ENCODE peak calls at places on chromosomes 7 and 10, in six cellular contexts. One of them, this sample, is unnamed.
A peak's percentile ranks its signal among the peaks of the same experiment; 100 is the strongest.

GRCh38 chr10:76129213-76129612 is 697.8 kb downstream of the LRMDA start:
- DNase-seq in neural progenitor cell: no peak
- DNase-seq in Peyer's patch: no peak
- DNase-seq in transverse colon: no peak
- DNase-seq in astrocyte: no peak
- DNase-seq in BE2C: no peak
- DNase-seq in this sample: no peak

GRCh38 chr10:131889755-131890154 is 11.1 kb upstream of the PPP2R2D start:
- DNase-seq in neural progenitor cell: no peak
- DNase-seq in Peyer's patch: no peak
- DNase-seq in transverse colon: no peak
- DNase-seq in astrocyte: no peak
- DNase-seq in BE2C: no peak
- DNase-seq in this sample: no peak

GRCh38 chr7:26191233-26191973 is 9.1 kb downstream of the HNRNPA2B1 start:
- DNase-seq in neural progenitor cell: no peak
- DNase-seq in Peyer's patch: no peak
- DNase-seq in transverse colon: no peak
- DNase-seq in astrocyte: no peak
- DNase-seq in BE2C: no peak
- DNase-seq in this sample: no peak

GRCh38 chr7:44634839-44635591 is 28.6 kb downstream of the OGDH start:
- DNase-seq in neural progenitor cell: no peak
- DNase-seq in Peyer's patch: peak; percentile 92
- DNase-seq in transverse colon: peak; percentile 83
- DNase-seq in astrocyte: no peak
- DNase-seq in BE2C: no peak
- DNase-seq in this sample: no peak

GRCh38 chr7:10703981-10704380 is 269.7 kb upstream of the PHF14 start:
- DNase-seq in neural progenitor cell: no peak
- DNase-seq in Peyer's patch: no peak
- DNase-seq in transverse colon: no peak
- DNase-seq in astrocyte: no peak
- DNase-seq in BE2C: no peak
- DNase-seq in this sample: no peak

GRCh38 chr10:96984512-96985225 is 152.6 kb downstream of the LCOR start:
- DNase-seq in neural progenitor cell: peak; percentile 83
- DNase-seq in Peyer's patch: no peak
- DNase-seq in transverse colon: no peak
- DNase-seq in astrocyte: no peak
- DNase-seq in BE2C: no peak
- DNase-seq in this sample: no peak

GRCh38 chr10:943334-944033 is 12.0 kb upstream of the LARP4B start:
- DNase-seq in neural progenitor cell: no peak
- DNase-seq in Peyer's patch: no peak
- DNase-seq in transverse colon: no peak
- DNase-seq in astrocyte: no peak
- DNase-seq in BE2C: no peak
- DNase-seq in this sample: no peak

GRCh38 chr7:1326511-1326785 is 93.8 kb downstream of the UNCX start:
- DNase-seq in neural progenitor cell: no peak
- DNase-seq in Peyer's patch: no peak
- DNase-seq in transverse colon: no peak
- DNase-seq in astrocyte: no peak
- DNase-seq in BE2C: no peak
- DNase-seq in this sample: no peak

GRCh38 chr10:97363071-97363470 is 28.5 kb upstream of the FRAT2 start:
- DNase-seq in neural progenitor cell: no peak
- DNase-seq in Peyer's patch: no peak
- DNase-seq in transverse colon: no peak
- DNase-seq in astrocyte: no peak
- DNase-seq in BE2C: no peak
- DNase-seq in this sample: no peak

GRCh38 chr10:113612154-113612553 is 51.7 kb downstream of the NRAP start:
- DNase-seq in neural progenitor cell: no peak
- DNase-seq in Peyer's patch: no peak
- DNase-seq in transverse colon: no peak
- DNase-seq in astrocyte: no peak
- DNase-seq in BE2C: no peak
- DNase-seq in this sample: no peak

GRCh38 chr10:58989486-58990039 is 186.9 kb upstream of the PHYHIPL start:
- DNase-seq in neural progenitor cell: no peak
- DNase-seq in Peyer's patch: no peak
- DNase-seq in transverse colon: no peak
- DNase-seq in astrocyte: no peak
- DNase-seq in BE2C: no peak
- DNase-seq in this sample: no peak

GRCh38 chr10:24843256-24843655 is 109.2 kb downstream of the PRTFDC1 start:
- DNase-seq in neural progenitor cell: no peak
- DNase-seq in Peyer's patch: no peak
- DNase-seq in transverse colon: no peak
- DNase-seq in astrocyte: no peak
- DNase-seq in BE2C: no peak
- DNase-seq in this sample: no peak

GRCh38 chr10:52004342-52004949 is 305.1 kb upstream of the CSTF2T start:
- DNase-seq in neural progenitor cell: peak; percentile 63
- DNase-seq in Peyer's patch: no peak
- DNase-seq in transverse colon: no peak
- DNase-seq in astrocyte: peak; percentile 3
- DNase-seq in BE2C: no peak
- DNase-seq in this sample: no peak

GRCh38 chr10:70417568-70417967 is 13.6 kb downstream of the EIF4EBP2 start:
- DNase-seq in neural progenitor cell: no peak
- DNase-seq in Peyer's patch: no peak
- DNase-seq in transverse colon: no peak
- DNase-seq in astrocyte: peak; percentile 23
- DNase-seq in BE2C: no peak
- DNase-seq in this sample: no peak

GRCh38 chr7:155354371-155355048 is 56.8 kb downstream of the INSIG1 start:
- DNase-seq in neural progenitor cell: no peak
- DNase-seq in Peyer's patch: no peak
- DNase-seq in transverse colon: no peak
- DNase-seq in astrocyte: no peak
- DNase-seq in BE2C: no peak
- DNase-seq in this sample: no peak

GRCh38 chr10:24723788-24724380 is at the start of gene ARHGAP21:
- DNase-seq in neural progenitor cell: peak; percentile 73
- DNase-seq in Peyer's patch: peak; percentile 81
- DNase-seq in transverse colon: peak; percentile 76
- DNase-seq in astrocyte: peak; percentile 65
- DNase-seq in BE2C: peak; percentile 71
- DNase-seq in this sample: peak; percentile 74

GRCh38 chr7:95126053-95126709 is 198.2 kb downstream of the PON1 start:
- DNase-seq in neural progenitor cell: no peak
- DNase-seq in Peyer's patch: no peak
- DNase-seq in transverse colon: no peak
- DNase-seq in astrocyte: no peak
- DNase-seq in BE2C: no peak
- DNase-seq in this sample: no peak

GRCh38 chr7:104984591-104985258 is 29.3 kb upstream of the KMT2E start:
- DNase-seq in neural progenitor cell: no peak
- DNase-seq in Peyer's patch: no peak
- DNase-seq in transverse colon: no peak
- DNase-seq in astrocyte: no peak
- DNase-seq in BE2C: no peak
- DNase-seq in this sample: no peak

GRCh38 chr10:104117839-104118323 is 4.1 kb upstream of the SFR1 start:
- DNase-seq in neural progenitor cell: no peak
- DNase-seq in Peyer's patch: peak; percentile 71
- DNase-seq in transverse colon: no peak
- DNase-seq in astrocyte: peak; percentile 71
- DNase-seq in BE2C: no peak
- DNase-seq in this sample: peak; percentile 50

GRCh38 chr7:148436135-148436534 is 154.4 kb upstream of the C7orf33 start:
- DNase-seq in neural progenitor cell: no peak
- DNase-seq in Peyer's patch: no peak
- DNase-seq in transverse colon: no peak
- DNase-seq in astrocyte: no peak
- DNase-seq in BE2C: no peak
- DNase-seq in this sample: no peak

GRCh38 chr10:24957624-24958435 is 5.4 kb upstream of the PRTFDC1 start:
- DNase-seq in neural progenitor cell: no peak
- DNase-seq in Peyer's patch: no peak
- DNase-seq in transverse colon: no peak
- DNase-seq in astrocyte: peak; percentile 92
- DNase-seq in BE2C: no peak
- DNase-seq in this sample: no peak

GRCh38 chr7:125057974-125058373 is 128.3 kb upstream of the POT1 start:
- DNase-seq in neural progenitor cell: no peak
- DNase-seq in Peyer's patch: no peak
- DNase-seq in transverse colon: no peak
- DNase-seq in astrocyte: no peak
- DNase-seq in BE2C: no peak
- DNase-seq in this sample: no peak

GRCh38 chr10:93435061-93435491 is 47.1 kb downstream of the MYOF start:
- DNase-seq in neural progenitor cell: no peak
- DNase-seq in Peyer's patch: no peak
- DNase-seq in transverse colon: no peak
- DNase-seq in astrocyte: no peak
- DNase-seq in BE2C: no peak
- DNase-seq in this sample: no peak
- H3K4me1 ChIP-seq in neural progenitor cell: peaks cover 43% of the 10 kb centered on the region
- H3K4me1 ChIP-seq in Peyer's patch: no peaks in the 10 kb centered on the region
- H3K4me1 ChIP-seq in transverse colon: peaks cover 37% of the 10 kb centered on the region
- H3K4me1 ChIP-seq in astrocyte: peaks cover 48% of the 10 kb centered on the region
- H3K4me1 ChIP-seq in BE2C: no peaks in the 10 kb centered on the region
- H3K4me1 ChIP-seq in this sample: peaks cover 11% of the 10 kb centered on the region

DNA sequence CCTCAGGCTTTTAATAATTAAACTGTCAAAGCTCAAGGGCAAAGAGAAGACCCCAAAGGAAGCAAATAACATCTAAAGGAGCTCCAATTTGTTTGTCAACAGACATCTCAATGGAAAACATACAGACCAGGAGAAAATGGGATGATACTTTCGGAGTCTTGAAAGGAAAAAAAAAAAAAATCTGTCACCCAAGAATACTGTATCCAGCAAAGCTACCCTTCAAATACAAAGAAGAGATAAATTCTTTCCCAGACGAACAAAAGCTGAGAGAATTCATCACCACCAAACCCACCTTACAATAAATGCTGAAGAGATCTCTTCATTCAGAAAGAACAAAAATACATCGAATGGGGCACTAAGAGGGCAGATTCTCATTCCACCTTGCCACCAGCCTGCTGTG is 232.8 kb downstream of the PTPRN2 start:
- DNase-seq in neural progenitor cell: no peak
- DNase-seq in Peyer's patch: no peak
- DNase-seq in transverse colon: no peak
- DNase-seq in astrocyte: no peak
- DNase-seq in BE2C: no peak
- DNase-seq in this sample: no peak
- H3K9me3 ChIP-seq in neural progenitor cell: peaks cover 5% of the 10 kb centered on the region
- H3K9me3 ChIP-seq in Peyer's patch: no peaks in the 10 kb centered on the region
- H3K9me3 ChIP-seq in transverse colon: no peaks in the 10 kb centered on the region
- H3K9me3 ChIP-seq in astrocyte: no peaks in the 10 kb centered on the region
- H3K9me3 ChIP-seq in BE2C: no peaks in the 10 kb centered on the region
- H3K9me3 ChIP-seq in this sample: peaks cover 9% of the 10 kb centered on the region

GRCh38 chr7:150787321-150788281 is 12.6 kb downstream of the TMEM176B start:
- DNase-seq in neural progenitor cell: no peak
- DNase-seq in Peyer's patch: no peak
- DNase-seq in transverse colon: no peak
- DNase-seq in astrocyte: no peak
- DNase-seq in BE2C: peak; percentile 69
- DNase-seq in this sample: no peak
- TF ChIP-seq CTCF in neural progenitor cell: peak; percentile 15
- TF ChIP-seq CTCF in Peyer's patch: no peak
- TF ChIP-seq CTCF in transverse colon: no peak
- TF ChIP-seq CTCF in astrocyte: no peak
- TF ChIP-seq CTCF in BE2C: peak; percentile 37
- TF ChIP-seq CTCF in this sample: no peak

GRCh38 chr7:36181668-36182067 is 28.6 kb downstream of the EEPD1 start:
- DNase-seq in neural progenitor cell: no peak
- DNase-seq in Peyer's patch: no peak
- DNase-seq in transverse colon: no peak
- DNase-seq in astrocyte: no peak
- DNase-seq in BE2C: no peak
- DNase-seq in this sample: no peak

GRCh38 chr7:36185092-36185491 is 32.0 kb downstream of the EEPD1 start:
- DNase-seq in neural progenitor cell: no peak
- DNase-seq in Peyer's patch: no peak
- DNase-seq in transverse colon: no peak
- DNase-seq in astrocyte: no peak
- DNase-seq in BE2C: no peak
- DNase-seq in this sample: no peak

GRCh38 chr7:36180121-36180520 is 27.1 kb downstream of the EEPD1 start:
- DNase-seq in neural progenitor cell: no peak
- DNase-seq in Peyer's patch: no peak
- DNase-seq in transverse colon: no peak
- DNase-seq in astrocyte: no peak
- DNase-seq in BE2C: no peak
- DNase-seq in this sample: no peak

GRCh38 chr7:36185732-36186131 is 32.7 kb downstream of the EEPD1 start:
- DNase-seq in neural progenitor cell: no peak
- DNase-seq in Peyer's patch: no peak
- DNase-seq in transverse colon: no peak
- DNase-seq in astrocyte: no peak
- DNase-seq in BE2C: no peak
- DNase-seq in this sample: no peak

DNA sequence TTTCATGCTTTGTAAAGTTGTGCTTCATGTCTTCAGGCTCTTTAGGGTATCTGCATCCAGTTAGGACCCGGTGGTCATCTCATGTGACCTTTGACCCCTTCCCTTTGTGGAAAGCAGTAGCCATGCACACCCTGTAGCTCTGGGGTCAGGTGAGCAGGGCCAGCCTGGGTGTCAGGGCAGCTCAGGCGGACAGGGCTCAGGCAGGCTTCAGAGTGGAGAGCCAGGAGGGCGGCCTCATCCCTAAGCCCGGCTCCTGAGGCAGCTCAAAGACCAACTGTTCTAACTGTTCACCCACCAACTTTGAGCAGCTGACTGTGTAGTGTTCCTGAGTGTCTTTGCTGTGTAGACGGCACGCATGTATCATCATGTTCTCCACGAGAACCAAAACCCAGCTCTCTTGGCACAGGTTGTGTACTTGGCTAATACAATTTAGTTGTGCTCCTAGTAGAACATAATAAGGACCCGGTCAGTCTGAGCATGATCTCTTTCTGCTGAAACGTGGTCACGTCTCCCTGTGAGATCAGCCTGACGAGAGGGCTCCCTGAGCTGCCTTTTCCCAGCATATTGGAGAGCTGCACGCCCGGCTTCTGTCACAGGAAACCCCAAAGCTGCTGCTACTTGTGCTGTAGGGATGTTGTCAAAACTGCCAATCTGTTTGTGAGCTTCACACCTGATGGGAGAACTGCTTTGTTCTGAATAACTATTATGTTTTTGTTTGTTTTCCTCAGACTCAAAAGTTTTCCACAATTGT is 30.0 kb downstream of the EEPD1 start:
- DNase-seq in neural progenitor cell: peak; percentile 13
- DNase-seq in Peyer's patch: no peak
- DNase-seq in transverse colon: no peak
- DNase-seq in astrocyte: no peak
- DNase-seq in BE2C: no peak
- DNase-seq in this sample: no peak
- H3K4me1 ChIP-seq in neural progenitor cell: peaks cover 9% of the 10 kb centered on the region
- H3K4me1 ChIP-seq in Peyer's patch: no peaks in the 10 kb centered on the region
- H3K4me1 ChIP-seq in transverse colon: peaks cover 15% of the 10 kb centered on the region
- H3K4me1 ChIP-seq in astrocyte: no peaks in the 10 kb centered on the region
- H3K4me1 ChIP-seq in BE2C: no peaks in the 10 kb centered on the region
- H3K4me1 ChIP-seq in this sample: peaks cover 6% of the 10 kb centered on the region

GRCh38 chr10:43645866-43646265 is 2.8 kb downstream of the ZNF32 start:
- DNase-seq in neural progenitor cell: no peak
- DNase-seq in Peyer's patch: no peak
- DNase-seq in transverse colon: no peak
- DNase-seq in astrocyte: no peak
- DNase-seq in BE2C: no peak
- DNase-seq in this sample: no peak
- H3K9me3 ChIP-seq in neural progenitor cell: peaks cover 54% of the 10 kb centered on the region
- H3K9me3 ChIP-seq in Peyer's patch: no peaks in the 10 kb centered on the region
- H3K9me3 ChIP-seq in transverse colon: peaks cover 40% of the 10 kb centered on the region
- H3K9me3 ChIP-seq in astrocyte: peaks cover 42% of the 10 kb centered on the region
- H3K9me3 ChIP-seq in BE2C: peaks cover 7% of the 10 kb centered on the region
- H3K9me3 ChIP-seq in this sample: peaks cover 19% of the 10 kb centered on the region

GRCh38 chr10:95783741-95784140 is 27.8 kb downstream of the ENTPD1 start:
- DNase-seq in neural progenitor cell: no peak
- DNase-seq in Peyer's patch: no peak
- DNase-seq in transverse colon: no peak
- DNase-seq in astrocyte: no peak
- DNase-seq in BE2C: no peak
- DNase-seq in this sample: no peak
- TF ChIP-seq CTCF in neural progenitor cell: no peak
- TF ChIP-seq CTCF in Peyer's patch: no peak
- TF ChIP-seq CTCF in transverse colon: no peak
- TF ChIP-seq CTCF in astrocyte: no peak
- TF ChIP-seq CTCF in BE2C: no peak
- TF ChIP-seq CTCF in this sample: no peak